ENCODE peak calls at places on chromosome 16, in seven cellular contexts. B, Y, E, S, T, C and N are unnamed samples. For H3K9me3, the result is how much of the 10 kb centered on the place peaks cover.

GRCh38 chr16:72832640-72833039 is 215.3 kb downstream of the ZFHX3 start:
- DNase-seq in B (peak), Y (peak), E (no peak), S (peak), T (peak), C (peak), N (no peak)

GRCh38 chr16:1691956-1692355 is 13.9 kb downstream of the JPT2 start:
- DNase-seq in B (no peak), Y (peak), E (no peak), S (no peak), T (no peak), C (no peak), N (no peak)

GRCh38 chr16:72858611-72859493 is 189.1 kb downstream of the ZFHX3 start:
- DNase-seq in B (no peak), Y (no peak), E (no peak), S (no peak), T (no peak), C (no peak), N (no peak)

GRCh38 chr16:71628810-71629209 is 2.8 kb downstream of the MARVELD3 start:
- DNase-seq in B (no peak), Y (peak), E (peak), S (no peak), T (no peak), C (no peak), N (no peak)

GRCh38 chr16:82628741-82629140 is 2.0 kb downstream of the CDH13 start:
- DNase-seq in B (no peak), Y (no peak), E (no peak), S (no peak), T (no peak), C (no peak), N (no peak)

GRCh38 chr16:24273511-24273910 is 17.4 kb downstream of the CACNG3 start:
- DNase-seq in B (no peak), Y (peak), E (no peak), S (no peak), T (no peak), C (no peak), N (no peak)

GRCh38 chr16:77657016-77657415 is 65.3 kb upstream of the NUDT7 start:
- DNase-seq in B (no peak), Y (no peak), E (no peak), S (peak), T (no peak), C (no peak), N (no peak)

GRCh38 chr16:24737391-24737871 is 8.0 kb downstream of the TNRC6A start:
- DNase-seq in B (no peak), Y (no peak), E (no peak), S (no peak), T (no peak), C (no peak), N (no peak)

GRCh38 chr16:87053016-87053982 is 263.9 kb downstream of the C16orf95 start:
- DNase-seq in B (no peak), Y (no peak), E (no peak), S (no peak), T (no peak), C (no peak), N (no peak)

GRCh38 chr16:35391328-35391727 is 1931.9 kb downstream of the TP53TG3F start:
- DNase-seq in B (peak), Y (peak), E (no peak), S (peak), T (no peak), C (no peak), N (no peak)

GRCh38 chr16:69057400-69058378 is 47.8 kb upstream of the HAS3 start:
- DNase-seq in B (no peak), Y (peak), E (no peak), S (no peak), T (no peak), C (no peak), N (no peak)

GRCh38 chr16:8173111-8173644 is 417.1 kb downstream of the TMEM114 start:
- DNase-seq in B (peak), Y (peak), E (peak), S (peak), T (no peak), C (peak), N (no peak)

GRCh38 chr16:4500283-4500682 is 24.1 kb downstream of the HMOX2 start:
- DNase-seq in B (no peak), Y (peak), E (no peak), S (no peak), T (no peak), C (peak), N (no peak)

GRCh38 chr16:73949574-73950348 is 346.9 kb upstream of the PSMD7 start:
- DNase-seq in B (no peak), Y (peak), E (no peak), S (no peak), T (no peak), C (no peak), N (no peak)

GRCh38 chr16:84471966-84472365 is 32.5 kb downstream of the MEAK7 start:
- DNase-seq in B (no peak), Y (no peak), E (no peak), S (no peak), T (no peak), C (no peak), N (peak)

GRCh38 chr16:81277681-81278080 is 37.1 kb upstream of the GAN start:
- DNase-seq in B (no peak), Y (peak), E (no peak), S (no peak), T (no peak), C (no peak), N (no peak)

GRCh38 chr16:77310877-77311276 is 111.7 kb downstream of the SYCE1L start:
- DNase-seq in B (no peak), Y (no peak), E (no peak), S (no peak), T (no peak), C (no peak), N (no peak)

GRCh38 chr16:88999457-89000206 is 22.6 kb upstream of the CBFA2T3 start:
- DNase-seq in B (peak), Y (peak), E (no peak), S (peak), T (no peak), C (no peak), N (no peak)

GRCh38 chr16:71627631-71628236 is 1.8 kb downstream of the MARVELD3 start:
- DNase-seq in B (no peak), Y (no peak), E (no peak), S (no peak), T (no peak), C (peak), N (no peak)

GRCh38 chr16:53614346-53614745 is 89.3 kb downstream of the RPGRIP1L start:
- DNase-seq in B (no peak), Y (no peak), E (no peak), S (no peak), T (no peak), C (no peak), N (no peak)

GRCh38 chr16:17134586-17134985 is 336.2 kb downstream of the XYLT1 start:
- DNase-seq in B (peak), Y (no peak), E (no peak), S (no peak), T (no peak), C (no peak), N (no peak)

GRCh38 chr16:8493885-8494487 is 96.3 kb downstream of the TMEM114 start:
- DNase-seq in B (no peak), Y (no peak), E (no peak), S (no peak), T (no peak), C (no peak), N (no peak)

GRCh38 chr16:70808371-70808770 is 7.4 kb upstream of the VAC14 start:
- DNase-seq in B (no peak), Y (no peak), E (no peak), S (no peak), T (no peak), C (no peak), N (no peak)

GRCh38 chr16:1403733-1404132 is 10.8 kb downstream of the UNKL start:
- DNase-seq in B (no peak), Y (no peak), E (no peak), S (no peak), T (no peak), C (no peak), N (no peak)

GRCh38 chr16:77211880-77212735 is 12.9 kb downstream of the SYCE1L start:
- DNase-seq in B (peak), Y (peak), E (no peak), S (peak), T (peak), C (peak), N (no peak)

GRCh38 chr16:76614255-76614654 is 337.1 kb downstream of the CNTNAP4 start:
- DNase-seq in B (no peak), Y (no peak), E (no peak), S (no peak), T (no peak), C (no peak), N (no peak)

GRCh38 chr16:67883146-67883871 is 1.4 kb upstream of the NRN1L start:
- DNase-seq in B (no peak), Y (no peak), E (no peak), S (no peak), T (no peak), C (no peak), N (peak)

DNA sequence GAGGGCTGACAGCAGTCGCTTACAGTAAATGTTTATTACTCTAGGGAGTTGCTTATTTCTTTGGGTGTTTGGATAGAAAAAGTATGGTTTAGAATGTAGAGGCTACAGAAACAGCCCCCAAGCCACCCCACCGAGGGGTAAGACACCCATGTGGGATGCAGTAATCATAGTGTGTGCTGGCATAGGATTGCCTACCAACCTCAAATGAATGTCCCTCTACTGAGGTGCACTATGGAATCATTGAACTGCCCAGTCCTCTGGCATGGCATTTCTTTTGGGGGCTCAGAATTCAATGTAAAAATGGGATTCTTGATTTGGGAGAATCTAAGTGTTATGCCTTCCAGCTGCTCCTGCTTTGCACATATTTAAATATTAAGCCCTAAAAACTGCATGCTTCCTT is 46.8 kb downstream of the ZNF267 start:
- DNase-seq in B (no peak), Y (no peak), E (no peak), S (no peak), T (no peak), C (no peak), N (no peak)
- H3K9me3 ChIP-seq in B (half or more), Y (half or more), E (under half), S (half or more), T (under half), C (under half), N (half or more)

GRCh38 chr16:75234856-75235696 is 16.3 kb downstream of the CTRB1 start:
- DNase-seq in B (no peak), Y (no peak), E (no peak), S (no peak), T (no peak), C (no peak), N (no peak)

GRCh38 chr16:75236736-75237397 is 14.6 kb downstream of the BCAR1 start:
- DNase-seq in B (no peak), Y (no peak), E (no peak), S (no peak), T (no peak), C (no peak), N (no peak)

GRCh38 chr16:75237398-75238131 is 13.9 kb downstream of the BCAR1 start:
- DNase-seq in B (no peak), Y (no peak), E (no peak), S (no peak), T (no peak), C (no peak), N (no peak)

GRCh38 chr16:75236232-75236631 is 15.2 kb downstream of the BCAR1 start:
- DNase-seq in B (no peak), Y (no peak), E (no peak), S (no peak), T (no peak), C (no peak), N (no peak)

GRCh38 chr16:75235721-75236193 is 15.7 kb downstream of the BCAR1 start:
- DNase-seq in B (no peak), Y (no peak), E (no peak), S (no peak), T (no peak), C (no peak), N (no peak)
- H3K27ac ChIP-seq in B (no peak), Y (no peak), E (no peak), S (no peak), T (no peak), C (peak), N (no peak)

DNA sequence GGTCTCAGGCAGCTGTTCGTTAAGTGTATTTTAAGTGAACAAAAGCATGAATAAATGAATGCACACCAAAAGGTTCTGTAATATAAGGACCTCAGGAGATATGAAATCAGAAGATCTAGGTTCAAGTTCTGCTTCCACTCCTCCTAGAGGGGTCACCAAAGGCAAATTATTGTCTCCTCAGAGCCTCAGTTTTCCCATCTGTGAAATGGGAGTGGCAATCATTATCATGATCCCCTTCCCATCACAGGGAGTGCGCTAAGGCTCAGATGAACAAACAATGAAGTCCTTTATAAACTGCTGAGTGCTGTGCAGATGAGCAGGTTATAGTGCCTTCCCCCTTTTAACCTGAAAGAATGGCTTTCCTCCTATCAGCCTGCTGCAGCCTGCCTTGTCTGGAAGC is 248.3 kb upstream of the C16orf82 start:
- DNase-seq in B (no peak), Y (no peak), E (no peak), S (no peak), T (no peak), C (no peak), N (no peak)
- H3K9me3 ChIP-seq in B (under half), Y (under half), E (under half), S (under half), T (under half), C (under half), N (under half)

DNA sequence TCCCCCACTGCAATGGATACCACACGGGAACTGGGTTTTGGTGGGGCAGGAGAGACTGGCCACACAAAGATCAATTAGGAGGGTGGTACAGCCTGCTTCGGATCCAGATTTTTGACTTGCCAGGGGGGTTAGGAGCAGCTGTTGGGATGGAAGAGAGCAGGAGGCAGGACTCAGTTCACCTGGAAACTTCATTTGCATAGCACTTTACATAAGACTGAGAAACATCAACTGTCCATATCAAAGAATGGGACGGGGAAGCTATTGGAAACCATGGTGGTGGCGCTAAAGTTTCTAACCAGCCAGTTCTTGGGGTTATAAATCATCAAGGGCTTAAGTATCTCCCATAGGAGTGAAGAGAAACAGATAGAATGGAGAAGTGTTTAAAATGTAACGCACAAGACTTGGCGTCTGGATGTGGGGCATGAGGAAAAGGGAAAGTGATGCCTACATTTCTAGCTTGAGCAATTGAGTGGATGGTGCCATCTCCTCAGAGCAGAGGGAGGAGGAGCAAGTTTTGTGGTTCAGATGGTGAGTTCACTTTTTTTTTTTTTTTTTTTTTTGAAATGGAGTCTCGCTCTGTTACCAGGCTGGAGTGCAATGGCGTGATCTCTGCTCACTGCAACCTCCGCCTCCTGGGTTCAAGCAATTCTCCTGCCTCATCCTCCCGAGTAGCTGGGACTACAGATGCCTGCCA is 6.4 kb upstream of the SRCAP start:
- DNase-seq in B (no peak), Y (no peak), E (no peak), S (no peak), T (no peak), C (no peak), N (no peak)
- H3K27ac ChIP-seq in B (no peak), Y (no peak), E (no peak), S (no peak), T (no peak), C (no peak), N (no peak)